ENCODE peak calls at places on chromosome 2, in eight cellular contexts. C is hepatocyte, W is heart right ventricle, D is LNCaP clone FGC, M is AG10803, R is mesendoderm, Z is SJSA1, V is neural progenitor cell. K is an unnamed sample.

GRCh38 chr2:152120430-152120829 is 21.6 kb upstream of the CACNB4 start:
- DNase-seq in M (no peak), C (no peak), R (no peak), Z (no peak), D (no peak), W (no peak), V (no peak), K (no peak)

GRCh38 chr2:64063924-64064331 is 44.7 kb upstream of the VPS54 start:
- DNase-seq in M (peak; percentile 30), W (no peak), V (no peak), Z (no peak), D (no peak), C (peak; percentile 57), R (peak; percentile 87), K (no peak)

GRCh38 chr2:58767833-58768726 is 527.0 kb upstream of the FANCL start:
- DNase-seq in R (peak; percentile 19), M (no peak), V (peak; percentile 75), Z (no peak), D (no peak), C (no peak), W (no peak), K (no peak)

GRCh38 chr2:178072383-178073301 is at the start of gene PDE11A:
- DNase-seq in R (peak; percentile 95), M (peak; percentile 85), V (peak; percentile 90), D (peak; percentile 69), Z (peak; percentile 66), W (peak; percentile 75), C (peak; percentile 93), K (no peak)

GRCh38 chr2:31414601-31415241 is at the start of gene XDH:
- DNase-seq in D (peak; percentile 80), W (no peak), V (no peak), M (no peak), R (no peak), C (peak; percentile 66), Z (no peak), K (no peak)

GRCh38 chr2:23376972-23377371 is 8.0 kb upstream of the KLHL29 start:
- DNase-seq in R (no peak), V (no peak), D (no peak), Z (peak; percentile 47), C (no peak), M (no peak), W (no peak), K (no peak)

GRCh38 chr2:58064136-58064535 is 17.5 kb downstream of the VRK2 start:
- DNase-seq in R (no peak), Z (no peak), M (no peak), C (no peak), V (no peak), W (no peak), D (no peak), K (no peak)

GRCh38 chr2:133480707-133481429 is 87.4 kb downstream of the NCKAP5 start:
- DNase-seq in Z (no peak), R (no peak), V (no peak), D (no peak), W (no peak), M (no peak), C (no peak), K (no peak)

GRCh38 chr2:173252581-173252980 is 102.1 kb upstream of the CDCA7 start:
- DNase-seq in R (peak; percentile 60), W (no peak), Z (no peak), V (no peak), C (no peak), M (no peak), D (no peak), K (no peak)

GRCh38 chr2:178796079-178796677 is 11.0 kb downstream of the TTN start:
- DNase-seq in R (no peak), D (peak; percentile 47), V (no peak), C (peak; percentile 33), Z (no peak), W (no peak), M (peak; percentile 56), K (no peak)

GRCh38 chr2:240337028-240337427 is 98.4 kb upstream of the GPC1 start:
- DNase-seq in R (no peak), M (no peak), C (no peak), D (no peak), W (no peak), Z (no peak), V (no peak), K (no peak)

GRCh38 chr2:171568085-171568484 is 45.8 kb downstream of the CYBRD1 start:
- DNase-seq in D (no peak), R (no peak), C (no peak), Z (no peak), M (no peak), W (no peak), V (no peak), K (no peak)

GRCh38 chr2:56182420-56182819 is 1.4 kb upstream of the CCDC85A start:
- DNase-seq in D (no peak), M (no peak), C (no peak), Z (no peak), W (no peak), V (peak; percentile 72), R (peak; percentile 93), K (no peak)

GRCh38 chr2:234863043-234863934 is 88.5 kb upstream of the SH3BP4 start:
- DNase-seq in C (peak; percentile 29), D (no peak), V (no peak), W (peak; percentile 35), Z (peak; percentile 48), M (peak; percentile 68), R (peak; percentile 58), K (no peak)

GRCh38 chr2:29455202-29455885 is 340.1 kb downstream of the CLIP4 start:
- DNase-seq in M (no peak), Z (no peak), V (no peak), R (no peak), C (no peak), W (no peak), D (no peak), K (no peak)

GRCh38 chr2:2709091-2709770 is 378.2 kb upstream of the MYT1L start:
- DNase-seq in M (no peak), Z (no peak), V (no peak), W (no peak), R (no peak), C (no peak), D (no peak), K (no peak)
- H3K4me3 ChIP-seq in M (no peak overlapping the region), Z (no peak overlapping the region), V (no peak overlapping the region), W (no peak overlapping the region), R (no peak overlapping the region), C (no peak overlapping the region), D (no peak overlapping the region), K (no peak overlapping the region)

DNA sequence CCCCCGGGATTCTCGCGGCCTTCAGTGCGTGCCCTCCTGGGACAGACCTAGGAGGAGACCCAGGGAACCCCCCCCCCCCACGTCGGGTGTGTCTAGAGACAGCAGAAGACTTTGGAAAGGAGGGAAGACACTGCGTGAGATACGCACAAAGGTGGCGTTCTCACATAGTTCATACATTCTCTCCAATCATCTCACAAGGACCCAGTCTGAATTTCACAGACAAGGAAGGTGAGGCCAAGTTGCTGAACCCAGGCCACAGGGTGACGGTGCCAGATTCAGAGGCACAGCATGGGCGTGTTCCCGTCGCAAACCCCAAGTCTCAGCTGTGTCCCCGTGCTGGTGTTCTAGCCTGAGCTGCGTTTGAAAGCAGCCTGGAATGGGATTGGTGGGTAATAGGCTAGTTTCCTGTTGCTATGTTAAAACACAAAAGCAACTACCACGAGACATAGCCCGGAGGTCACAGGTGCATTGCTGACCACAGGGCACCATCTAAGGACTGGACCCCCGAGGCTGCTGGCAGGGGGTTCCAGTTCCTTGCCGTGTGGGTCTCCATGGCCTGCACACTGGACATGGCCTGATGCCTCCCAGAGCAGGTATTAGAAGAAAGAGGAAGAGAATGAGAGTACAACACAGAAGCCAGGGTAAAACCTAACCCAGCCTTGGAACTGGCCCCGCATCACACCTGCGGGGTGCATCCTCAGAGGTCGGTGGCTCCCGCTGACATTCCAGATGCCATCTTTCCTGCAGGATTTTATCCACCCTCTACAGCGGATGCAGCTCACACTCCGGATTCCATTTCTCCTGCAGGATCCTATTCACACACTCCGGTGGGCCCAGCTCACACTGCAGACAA is 1.1 kb upstream of the PXDN start:
- DNase-seq in Z (no peak), W (peak; percentile 30), R (no peak), D (no peak), M (no peak), V (no peak), C (no peak), K (no peak)
- H3K4me3 ChIP-seq in Z (peak overlapping the region; percentile 95), W (peak overlapping the region; percentile 84), R (no peak overlapping the region), D (peak overlapping the region; percentile 52), M (peak overlapping the region; percentile 70), V (peak overlapping the region; percentile 93), C (no peak overlapping the region), K (no peak overlapping the region)

GRCh38 chr2:176297067-176297466 is 27.8 kb downstream of the MTX2 start:
- DNase-seq in C (peak; percentile 5), W (no peak), M (no peak), V (no peak), R (no peak), Z (no peak), D (no peak), K (no peak)

GRCh38 chr2:176291768-176292393 is 22.6 kb downstream of the MTX2 start:
- DNase-seq in V (no peak), W (no peak), M (no peak), R (peak; percentile 33), D (no peak), Z (no peak), C (no peak), K (no peak)

GRCh38 chr2:176291335-176291734 is 22.1 kb downstream of the MTX2 start:
- DNase-seq in D (no peak), W (no peak), C (no peak), V (no peak), M (no peak), R (no peak), Z (no peak), K (no peak)

GRCh38 chr2:176293334-176293733 is 24.1 kb downstream of the MTX2 start:
- DNase-seq in W (no peak), Z (no peak), C (no peak), D (no peak), V (no peak), R (peak; percentile 25), M (no peak), K (no peak)

DNA sequence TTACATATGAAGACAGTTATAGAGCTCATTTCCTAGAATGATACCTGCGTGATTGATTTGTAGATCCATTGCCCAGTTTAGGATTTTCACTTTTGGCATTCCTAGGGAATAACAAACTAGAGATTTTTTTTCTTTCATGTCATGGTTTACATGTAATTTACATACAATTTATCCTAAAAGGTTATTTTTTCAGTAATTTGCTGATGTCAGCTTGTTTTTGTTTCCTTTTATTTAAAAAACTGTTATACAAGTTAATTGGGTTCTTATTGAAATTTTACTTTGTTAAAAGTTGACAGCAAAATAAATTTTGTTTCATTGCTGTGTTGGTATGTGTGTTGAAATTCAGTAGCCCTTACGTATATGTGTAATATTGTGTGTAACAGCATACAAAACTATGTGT is 23.4 kb downstream of the MTX2 start:
- DNase-seq in D (no peak), Z (no peak), V (no peak), C (no peak), M (no peak), R (no peak), W (no peak), K (no peak)
- H3K4me3 ChIP-seq in D (no peak overlapping the region), Z (no peak overlapping the region), V (no peak overlapping the region), C (no peak overlapping the region), M (no peak overlapping the region), R (no peak overlapping the region), W (no peak overlapping the region), K (no peak overlapping the region)

DNA sequence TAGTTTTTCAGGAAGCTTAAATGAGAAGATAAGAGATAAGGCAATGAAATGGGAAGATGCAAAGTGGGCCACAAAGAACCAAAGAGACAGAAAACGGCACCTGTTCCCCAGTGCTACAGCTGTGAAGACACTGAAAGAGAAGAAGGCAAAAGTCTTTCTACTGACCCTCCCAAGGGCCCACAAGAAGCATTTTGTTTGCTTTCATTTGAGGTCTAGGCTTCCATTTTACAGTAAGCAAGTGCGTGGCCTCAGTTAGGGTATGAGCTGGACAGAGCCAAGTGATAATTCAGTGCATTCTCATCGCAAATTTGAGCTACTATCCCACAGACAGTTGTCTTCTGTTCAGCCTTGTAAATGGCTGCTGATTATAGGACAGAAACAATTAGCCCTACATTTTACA is 53.4 kb upstream of the STK17B start:
- DNase-seq in C (no peak), V (no peak), M (no peak), D (no peak), W (no peak), Z (no peak), R (no peak), K (no peak)
- H3K4me3 ChIP-seq in C (no peak overlapping the region), V (no peak overlapping the region), M (no peak overlapping the region), D (no peak overlapping the region), W (no peak overlapping the region), Z (no peak overlapping the region), R (no peak overlapping the region), K (no peak overlapping the region)